ENCODE peak calls at places on chromosome 2, in five cellular contexts. T, Y, N, B and W are unnamed samples.

GRCh38 chr2:109184368-109184767 is 55.4 kb downstream of the SH3RF3 start:
- DNase-seq in T (no peak), Y (no peak), N (no peak), B (no peak), W (no peak)

GRCh38 chr2:43300222-43300621 is 73.8 kb upstream of the ZFP36L2 start:
- DNase-seq in T (no peak), Y (no peak), N (no peak), B (no peak), W (no peak)

GRCh38 chr2:23617167-23617787 is 232.3 kb downstream of the KLHL29 start:
- DNase-seq in T (no peak), Y (no peak), N (peak), B (no peak), W (no peak)

GRCh38 chr2:22600166-22600565 is 784.8 kb upstream of the KLHL29 start:
- DNase-seq in T (peak), Y (no peak), N (no peak), B (no peak), W (no peak)

GRCh38 chr2:234302664-234302991 is 194.3 kb downstream of the ARL4C start:
- DNase-seq in T (no peak), Y (no peak), N (no peak), B (no peak), W (no peak)

GRCh38 chr2:239548491-239548890 is 147.7 kb upstream of the HDAC4 start:
- DNase-seq in T (no peak), Y (peak), N (no peak), B (no peak), W (no peak)

GRCh38 chr2:136306801-136307200 is 188.9 kb upstream of the CXCR4 start:
- DNase-seq in T (no peak), Y (no peak), N (no peak), B (no peak), W (no peak)

GRCh38 chr2:240917009-240917683 is 11.0 kb downstream of the CROCC2 start:
- DNase-seq in T (no peak), Y (no peak), N (peak), B (no peak), W (no peak)

GRCh38 chr2:38750793-38751042 is 443 bp downstream of the SRSF7 start:
- DNase-seq in T (no peak), Y (peak), N (peak), B (peak), W (peak)

GRCh38 chr2:25168256-25169072 is at the start of gene POMC:
- DNase-seq in T (no peak), Y (no peak), N (peak), B (peak), W (peak)